ENCODE peak calls at places on chromosomes 3 and 15, in five cellular contexts. One of them, this sample, is unnamed.

GRCh38 chr3:51379301-51379700 is 5.8 kb upstream of the MANF start:
- DNase-seq in A549: no peak
- DNase-seq in H54: no peak
- DNase-seq in heart left ventricle: no peak
- DNase-seq in ovary: no peak
- DNase-seq in this sample: no peak

GRCh38 chr3:155701882-155702465 is 42.9 kb downstream of the PLCH1 start:
- DNase-seq in H54: no peak
- DNase-seq in ovary: no peak
- DNase-seq in heart left ventricle: no peak
- DNase-seq in A549: peak
- DNase-seq in this sample: peak

GRCh38 chr3:12553921-12554391 is 2.9 kb upstream of the MKRN2 start:
- DNase-seq in ovary: peak
- DNase-seq in heart left ventricle: peak
- DNase-seq in H54: no peak
- DNase-seq in A549: peak
- DNase-seq in this sample: peak

GRCh38 chr15:48641416-48641815 is 4.1 kb downstream of the FBN1 start:
- DNase-seq in heart left ventricle: no peak
- DNase-seq in A549: peak
- DNase-seq in ovary: peak
- DNase-seq in H54: no peak
- DNase-seq in this sample: peak

GRCh38 chr15:68639926-68640600 is 61.3 kb downstream of the CORO2B start:
- DNase-seq in A549: no peak
- DNase-seq in H54: peak
- DNase-seq in ovary: no peak
- DNase-seq in heart left ventricle: no peak
- DNase-seq in this sample: no peak

GRCh38 chr15:68045289-68046265 is 8.5 kb upstream of the PIAS1 start:
- DNase-seq in A549: peak
- DNase-seq in heart left ventricle: peak
- DNase-seq in ovary: no peak
- DNase-seq in H54: no peak
- DNase-seq in this sample: no peak

GRCh38 chr3:130626021-130626420 is 109.0 kb downstream of the COL6A6 start:
- DNase-seq in A549: no peak
- DNase-seq in heart left ventricle: no peak
- DNase-seq in ovary: no peak
- DNase-seq in H54: no peak
- DNase-seq in this sample: no peak

GRCh38 chr3:113038326-113038725 is 47.5 kb downstream of the GTPBP8 start:
- DNase-seq in heart left ventricle: no peak
- DNase-seq in H54: no peak
- DNase-seq in ovary: no peak
- DNase-seq in A549: no peak
- DNase-seq in this sample: no peak

GRCh38 chr3:175186511-175186910 is 327.4 kb downstream of the NAALADL2 start:
- DNase-seq in heart left ventricle: no peak
- DNase-seq in ovary: no peak
- DNase-seq in A549: no peak
- DNase-seq in H54: no peak
- DNase-seq in this sample: no peak

GRCh38 chr3:185912512-185912911 is 25.3 kb downstream of the TRA2B start:
- DNase-seq in heart left ventricle: no peak
- DNase-seq in H54: no peak
- DNase-seq in ovary: no peak
- DNase-seq in A549: no peak
- DNase-seq in this sample: no peak

GRCh38 chr3:10354373-10355015 is 33.6 kb upstream of the SEC13 start:
- DNase-seq in ovary: no peak
- DNase-seq in H54: no peak
- DNase-seq in A549: no peak
- DNase-seq in heart left ventricle: no peak
- DNase-seq in this sample: no peak

GRCh38 chr3:14444380-14444779 is 42.0 kb downstream of the SLC6A6 start:
- DNase-seq in heart left ventricle: no peak
- DNase-seq in ovary: no peak
- DNase-seq in H54: no peak
- DNase-seq in A549: no peak
- DNase-seq in this sample: no peak

GRCh38 chr15:60004846-60005351 is 788 bp downstream of the FOXB1 start:
- DNase-seq in ovary: no peak
- DNase-seq in H54: no peak
- DNase-seq in heart left ventricle: no peak
- DNase-seq in A549: peak
- DNase-seq in this sample: no peak

GRCh38 chr15:79632457-79632856 is 200.3 kb downstream of the MINAR1 start:
- DNase-seq in ovary: no peak
- DNase-seq in heart left ventricle: no peak
- DNase-seq in A549: no peak
- DNase-seq in H54: no peak
- DNase-seq in this sample: no peak

GRCh38 chr3:140922634-140923033 is 19.0 kb upstream of the SLC25A36 start:
- DNase-seq in heart left ventricle: no peak
- DNase-seq in H54: peak
- DNase-seq in ovary: no peak
- DNase-seq in A549: peak
- DNase-seq in this sample: peak

GRCh38 chr15:85587707-85588441 is 206.9 kb downstream of the KLHL25 start:
- DNase-seq in heart left ventricle: no peak
- DNase-seq in H54: peak
- DNase-seq in ovary: no peak
- DNase-seq in A549: peak
- DNase-seq in this sample: no peak

GRCh38 chr15:78811825-78812183 is 540 bp upstream of the ADAMTS7 start:
- DNase-seq in H54: no peak
- DNase-seq in ovary: peak
- DNase-seq in A549: no peak
- DNase-seq in heart left ventricle: peak
- DNase-seq in this sample: peak

GRCh38 chr15:58870451-58870850 is 63.0 kb downstream of the SLTM start:
- DNase-seq in A549: no peak
- DNase-seq in ovary: no peak
- DNase-seq in H54: no peak
- DNase-seq in heart left ventricle: no peak
- DNase-seq in this sample: no peak

GRCh38 chr3:114178770-114179368 is at the start of gene DRD3:
- DNase-seq in heart left ventricle: no peak
- DNase-seq in A549: peak
- DNase-seq in H54: no peak
- DNase-seq in ovary: no peak
- DNase-seq in this sample: peak

GRCh38 chr3:128322030-128323022 is 144.4 kb downstream of the DNAJB8 start:
- DNase-seq in heart left ventricle: peak
- DNase-seq in A549: peak
- DNase-seq in H54: peak
- DNase-seq in ovary: no peak
- DNase-seq in this sample: peak

GRCh38 chr3:89179355-89179997 is 72.1 kb downstream of the EPHA3 start:
- DNase-seq in H54: no peak
- DNase-seq in ovary: no peak
- DNase-seq in A549: no peak
- DNase-seq in heart left ventricle: no peak
- DNase-seq in this sample: no peak

GRCh38 chr15:67479781-67480180 is 41.1 kb upstream of the C15orf61 start:
- DNase-seq in A549: no peak
- DNase-seq in ovary: no peak
- DNase-seq in heart left ventricle: no peak
- DNase-seq in H54: no peak
- DNase-seq in this sample: no peak

GRCh38 chr3:150449169-150449721 is 41.1 kb downstream of the TSC22D2 start:
- DNase-seq in H54: no peak
- DNase-seq in heart left ventricle: no peak
- DNase-seq in ovary: no peak
- DNase-seq in A549: no peak
- DNase-seq in this sample: peak

GRCh38 chr3:9852528-9852927 is 8.7 kb upstream of the RPUSD3 start:
- DNase-seq in H54: no peak
- DNase-seq in ovary: no peak
- DNase-seq in A549: no peak
- DNase-seq in heart left ventricle: no peak
- DNase-seq in this sample: no peak

GRCh38 chr3:183375787-183376186 is 52.6 kb downstream of the MCF2L2 start:
- DNase-seq in heart left ventricle: no peak
- DNase-seq in ovary: no peak
- DNase-seq in A549: no peak
- DNase-seq in H54: no peak
- DNase-seq in this sample: no peak

GRCh38 chr3:108406661-108407206 is 103.7 kb downstream of the MYH15 start:
- DNase-seq in ovary: no peak
- DNase-seq in heart left ventricle: no peak
- DNase-seq in A549: peak
- DNase-seq in H54: peak
- DNase-seq in this sample: peak

DNA sequence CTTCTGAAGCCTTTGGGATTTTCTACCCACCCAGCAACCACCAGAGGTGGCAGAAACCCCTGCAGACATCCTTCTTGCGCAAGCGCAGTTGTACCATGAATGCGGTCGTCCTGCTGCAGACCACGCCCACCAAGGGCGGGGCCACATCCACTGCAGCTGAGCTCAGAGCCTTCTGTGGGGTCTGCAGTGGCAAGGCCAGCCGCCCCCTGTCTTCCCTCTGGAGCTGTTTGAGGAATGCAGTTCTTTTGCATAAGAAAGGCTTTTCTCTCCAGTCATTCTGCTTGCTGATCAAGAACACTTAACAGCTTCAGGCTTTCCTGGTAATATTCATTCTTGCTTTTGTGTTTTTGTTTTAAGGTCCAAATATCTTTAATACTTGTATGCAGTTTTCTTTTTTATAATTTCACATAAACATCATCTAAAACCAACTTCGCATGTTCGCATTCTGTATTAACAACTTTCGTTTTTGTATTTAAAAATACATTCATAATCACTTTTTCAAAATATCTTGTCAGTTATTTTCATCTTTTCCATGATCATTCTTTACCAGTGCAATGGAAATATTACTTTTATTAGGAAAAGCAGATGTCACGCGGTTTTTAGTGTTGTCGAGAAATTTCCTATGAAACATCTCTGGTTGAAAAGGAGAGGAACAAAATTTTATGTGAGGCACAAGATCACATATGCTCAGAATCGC is 98.2 kb upstream of the SNRPN start:
- DNase-seq in ovary: no peak
- DNase-seq in H54: no peak
- DNase-seq in heart left ventricle: peak
- DNase-seq in A549: no peak
- DNase-seq in this sample: no peak
- TF ChIP-seq POLR2A in ovary: no peak
- TF ChIP-seq POLR2A in H54: no peak
- TF ChIP-seq POLR2A in heart left ventricle: no peak
- TF ChIP-seq POLR2A in A549: no peak
- TF ChIP-seq POLR2A in this sample: no peak

GRCh38 chr3:58063424-58063823 is 55.2 kb downstream of the FLNB start:
- DNase-seq in H54: no peak
- DNase-seq in heart left ventricle: peak
- DNase-seq in A549: no peak
- DNase-seq in ovary: peak
- DNase-seq in this sample: peak

GRCh38 chr3:58058654-58059263 is 50.5 kb downstream of the FLNB start:
- DNase-seq in heart left ventricle: no peak
- DNase-seq in H54: no peak
- DNase-seq in A549: no peak
- DNase-seq in ovary: no peak
- DNase-seq in this sample: no peak

GRCh38 chr3:58063022-58063421 is 54.8 kb downstream of the FLNB start:
- DNase-seq in ovary: no peak
- DNase-seq in heart left ventricle: no peak
- DNase-seq in H54: no peak
- DNase-seq in A549: no peak
- DNase-seq in this sample: no peak

GRCh38 chr3:58062469-58062868 is 54.2 kb downstream of the FLNB start:
- DNase-seq in heart left ventricle: no peak
- DNase-seq in ovary: no peak
- DNase-seq in A549: no peak
- DNase-seq in H54: no peak
- DNase-seq in this sample: peak

GRCh38 chr3:58059349-58060321 is 51.4 kb downstream of the FLNB start:
- DNase-seq in heart left ventricle: no peak
- DNase-seq in A549: peak
- DNase-seq in ovary: peak
- DNase-seq in H54: no peak
- DNase-seq in this sample: peak
- TF ChIP-seq POLR2A in heart left ventricle: no peak
- TF ChIP-seq POLR2A in A549: no peak
- TF ChIP-seq POLR2A in ovary: peak
- TF ChIP-seq POLR2A in H54: no peak
- TF ChIP-seq POLR2A in this sample: peak

DNA sequence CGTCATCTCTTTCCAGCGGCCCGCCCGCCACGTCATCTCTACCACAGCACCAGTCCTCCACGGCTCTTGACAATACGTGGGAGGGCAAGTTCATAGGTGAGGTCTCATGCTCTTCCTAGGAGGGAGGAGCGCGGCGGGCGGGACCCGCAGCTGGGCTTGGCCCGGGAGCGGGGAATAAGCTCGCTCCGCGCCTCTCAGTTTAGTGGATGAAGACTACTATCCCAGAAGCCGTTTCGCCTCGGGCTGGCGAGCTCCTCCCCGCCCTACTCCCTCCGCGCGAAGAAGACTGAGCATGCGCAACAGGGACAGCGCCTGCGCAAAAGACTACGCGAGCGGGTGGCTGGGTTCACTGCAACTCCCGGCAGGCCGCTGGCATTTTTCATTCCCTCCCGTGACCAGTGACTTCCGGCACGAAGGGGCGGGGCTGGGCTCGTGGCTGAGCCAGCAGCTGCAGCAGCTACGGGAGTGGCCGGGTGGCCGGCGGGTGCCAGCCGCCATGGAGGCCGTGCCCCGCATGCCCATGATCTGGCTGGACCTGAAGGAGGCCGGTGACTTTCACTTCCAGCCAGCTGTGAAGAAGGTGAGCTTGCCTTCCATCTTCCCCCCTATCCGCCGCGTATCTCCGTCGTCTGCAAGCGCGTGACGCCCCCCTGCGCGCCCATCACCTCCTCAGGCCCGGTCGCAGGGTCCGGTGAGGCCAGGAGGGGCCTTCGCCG is at the start of gene PTPN23:
- DNase-seq in heart left ventricle: peak
- DNase-seq in ovary: peak
- DNase-seq in H54: peak
- DNase-seq in A549: peak
- DNase-seq in this sample: peak
- TF ChIP-seq POLR2A in heart left ventricle: peak
- TF ChIP-seq POLR2A in ovary: peak
- TF ChIP-seq POLR2A in H54: peak
- TF ChIP-seq POLR2A in A549: peak
- TF ChIP-seq POLR2A in this sample: peak

GRCh38 chr15:40436116-40436891 is 4.4 kb upstream of the BAHD1 start:
- DNase-seq in heart left ventricle: no peak
- DNase-seq in A549: no peak
- DNase-seq in H54: no peak
- DNase-seq in ovary: peak
- DNase-seq in this sample: peak
- TF ChIP-seq POLR2A in heart left ventricle: no peak
- TF ChIP-seq POLR2A in A549: no peak
- TF ChIP-seq POLR2A in H54: no peak
- TF ChIP-seq POLR2A in ovary: no peak
- TF ChIP-seq POLR2A in this sample: peak